ENCODE peak calls at places on chromosomes 6 and 20, in five cellular contexts. W is effector memory CD4-positive, alpha-beta T cell; U is ELF-1; V is NCI-H774; Y is lung microvascular endothelial cell. A is an unnamed sample.

GRCh38 chr6:14272111-14273085 is 154.8 kb downstream of the CD83 start:
- DNase-seq in W (no peak), U (no peak), V (no peak), Y (no peak), A (no peak)

GRCh38 chr6:4581468-4582420 is 194.5 kb upstream of the CDYL start:
- DNase-seq in W (no peak), U (peak; percentile 71), V (no peak), Y (peak; percentile 96), A (no peak)

GRCh38 chr20:23658336-23658735 is 20.6 kb upstream of the CST3 start:
- DNase-seq in W (no peak), U (no peak), V (no peak), Y (peak; percentile 54), A (no peak)

GRCh38 chr6:33691456-33692077 is 19.9 kb downstream of the UQCC2 start:
- DNase-seq in W (no peak), U (no peak), V (no peak), Y (no peak), A (no peak)

GRCh38 chr20:58374906-58375760 is 13.9 kb upstream of the VAPB start:
- DNase-seq in W (no peak), U (peak; percentile 62), V (no peak), Y (peak; percentile 51), A (no peak)

GRCh38 chr6:39930540-39930939 is 3.7 kb downstream of the MOCS1 start:
- DNase-seq in W (no peak), U (no peak), V (no peak), Y (no peak), A (no peak)

GRCh38 chr6:32785781-32786533 is 22.6 kb upstream of the HLA-DQB2 start:
- DNase-seq in W (no peak), U (peak; percentile 63), V (peak; percentile 24), Y (peak; percentile 67), A (peak; percentile 17)

GRCh38 chr20:42441862-42442196 is 747.9 kb downstream of the PTPRT start:
- DNase-seq in W (no peak), U (no peak), V (no peak), Y (no peak), A (no peak)

GRCh38 chr20:35698298-35699126 is 640 bp downstream of the NFS1 start:
- DNase-seq in W (no peak), U (no peak), V (no peak), Y (peak; percentile 21), A (no peak)

GRCh38 chr20:40189621-40190020 is 499.4 kb downstream of the MAFB start:
- DNase-seq in W (no peak), U (no peak), V (no peak), Y (no peak), A (no peak)

GRCh38 chr6:5094327-5094726 is 9.2 kb downstream of the PPP1R3G start:
- DNase-seq in W (no peak), U (no peak), V (no peak), Y (peak; percentile 63), A (no peak)

GRCh38 chr20:63830821-63831593 is at the start of gene ZBTB46:
- DNase-seq in W (no peak), U (no peak), V (peak; percentile 43), Y (peak; percentile 49), A (peak; percentile 75)

GRCh38 chr20:63323298-63323820 is 30.4 kb downstream of the COL20A1 start:
- DNase-seq in W (no peak), U (no peak), V (no peak), Y (no peak), A (no peak)

GRCh38 chr20:32681175-32682084 is 7.7 kb upstream of the C20orf203 start:
- DNase-seq in W (no peak), U (peak; percentile 90), V (peak; percentile 66), Y (peak; percentile 46), A (peak; percentile 72)